ENCODE peak calls at places on chromosomes 2 and 18, in five cellular contexts. C, I, W, E and M are unnamed samples. For H3K27me3, the result is how much of the 10 kb centered on the place peaks cover.

GRCh38 chr2:216039918-216040317 is 26.6 kb upstream of the MREG start:
- DNase-seq in C (no peak), I (no peak), W (no peak), E (no peak), M (no peak)

GRCh38 chr2:161613161-161613560 is 11.1 kb upstream of the SLC4A10 start:
- DNase-seq in C (no peak), I (no peak), W (no peak), E (no peak), M (no peak)

GRCh38 chr2:120912101-120912985 is 176.7 kb downstream of the GLI2 start:
- DNase-seq in C (no peak), I (no peak), W (no peak), E (peak), M (no peak)

GRCh38 chr2:42457011-42457410 is 36.8 kb downstream of the KCNG3 start:
- DNase-seq in C (no peak), I (no peak), W (no peak), E (no peak), M (no peak)

GRCh38 chr2:217707116-217707742 is 295.6 kb downstream of the TNS1 start:
- DNase-seq in C (no peak), I (no peak), W (no peak), E (peak), M (no peak)

GRCh38 chr18:49172246-49172645 is 221.5 kb upstream of the SMAD7 start:
- DNase-seq in C (no peak), I (no peak), W (no peak), E (no peak), M (no peak)

GRCh38 chr18:57660961-57661360 is 39.3 kb upstream of the NARS1 start:
- DNase-seq in C (peak), I (no peak), W (no peak), E (peak), M (no peak)

GRCh38 chr2:229133155-229133772 is 137.8 kb downstream of the PID1 start:
- DNase-seq in C (peak), I (peak), W (peak), E (peak), M (no peak)

GRCh38 chr18:33596178-33596854 is 18.3 kb downstream of the ASXL3 start:
- DNase-seq in C (no peak), I (peak), W (no peak), E (peak), M (no peak)

GRCh38 chr2:12116228-12116750 is 369.9 kb downstream of the LPIN1 start:
- DNase-seq in C (no peak), I (no peak), W (no peak), E (no peak), M (peak)

GRCh38 chr2:162153608-162154224 is 1.7 kb upstream of the GCG start:
- DNase-seq in C (peak), I (peak), W (peak), E (peak), M (peak)

GRCh38 chr18:41993151-41993550 is 38.1 kb downstream of the PIK3C3 start:
- DNase-seq in C (no peak), I (no peak), W (no peak), E (no peak), M (no peak)

GRCh38 chr18:51654441-51655326 is 457.2 kb upstream of the MEX3C start:
- DNase-seq in C (no peak), I (no peak), W (no peak), E (no peak), M (peak)

GRCh38 chr2:628651-629050 is 48.6 kb downstream of the TMEM18 start:
- DNase-seq in C (no peak), I (no peak), W (no peak), E (no peak), M (no peak)

GRCh38 chr2:216872624-216873023 is 12.8 kb upstream of the TNP1 start:
- DNase-seq in C (no peak), I (no peak), W (no peak), E (no peak), M (no peak)

GRCh38 chr18:32753656-32754221 is 19.1 kb downstream of the KLHL14 start:
- DNase-seq in C (no peak), I (no peak), W (no peak), E (no peak), M (no peak)

GRCh38 chr2:218322756-218323525 is 30.6 kb upstream of the TMBIM1 start:
- DNase-seq in C (peak), I (no peak), W (peak), E (peak), M (peak)

GRCh38 chr2:214019229-214019972 is 391.5 kb upstream of the VWC2L start:
- DNase-seq in C (peak), I (peak), W (peak), E (peak), M (no peak)

GRCh38 chr2:28163028-28163427 is 229.6 kb upstream of the FOSL2 start:
- DNase-seq in C (no peak), I (no peak), W (no peak), E (no peak), M (no peak)

GRCh38 chr2:86360781-86361180 is 23.4 kb upstream of the REEP1 start:
- DNase-seq in C (no peak), I (no peak), W (no peak), E (no peak), M (no peak)

GRCh38 chr18:3269241-3269640 is 7.3 kb downstream of the MYL12B start:
- DNase-seq in C (no peak), I (no peak), W (no peak), E (no peak), M (no peak)

GRCh38 chr2:30577151-30577550 is 130.1 kb downstream of the LCLAT1 start:
- DNase-seq in C (no peak), I (no peak), W (no peak), E (no peak), M (no peak)

GRCh38 chr2:214800180-214800579 is 9.3 kb downstream of the BARD1 start:
- DNase-seq in C (no peak), I (no peak), W (no peak), E (no peak), M (no peak)

GRCh38 chr2:190136259-190136658 is 73.7 kb upstream of the MSTN start:
- DNase-seq in C (no peak), I (no peak), W (no peak), E (no peak), M (no peak)

GRCh38 chr2:103169856-103170255 is 408.0 kb downstream of the TMEM182 start:
- DNase-seq in C (no peak), I (no peak), W (no peak), E (no peak), M (no peak)

GRCh38 chr2:133651861-133652260 is 83.6 kb upstream of the NCKAP5 start:
- DNase-seq in C (no peak), I (no peak), W (no peak), E (no peak), M (no peak)

GRCh38 chr2:11775384-11775783 is 29.0 kb downstream of the LPIN1 start:
- DNase-seq in C (no peak), I (no peak), W (no peak), E (peak), M (peak)

GRCh38 chr18:58221060-58221725 is 177.2 kb downstream of the NEDD4L start:
- DNase-seq in C (peak), I (peak), W (peak), E (peak), M (no peak)

GRCh38 chr2:134207589-134208209 is 46.2 kb upstream of the MGAT5 start:
- DNase-seq in C (peak), I (peak), W (peak), E (peak), M (no peak)

GRCh38 chr2:66581461-66582363 is 146.8 kb downstream of the MEIS1 start:
- DNase-seq in C (no peak), I (no peak), W (peak), E (peak), M (no peak)

GRCh38 chr2:221073650-221074049 is 498.5 kb downstream of the EPHA4 start:
- DNase-seq in C (no peak), I (no peak), W (no peak), E (no peak), M (no peak)

GRCh38 chr18:11999431-11999830 is 18.1 kb downstream of the IMPA2 start:
- DNase-seq in C (no peak), I (no peak), W (peak), E (no peak), M (no peak)

DNA sequence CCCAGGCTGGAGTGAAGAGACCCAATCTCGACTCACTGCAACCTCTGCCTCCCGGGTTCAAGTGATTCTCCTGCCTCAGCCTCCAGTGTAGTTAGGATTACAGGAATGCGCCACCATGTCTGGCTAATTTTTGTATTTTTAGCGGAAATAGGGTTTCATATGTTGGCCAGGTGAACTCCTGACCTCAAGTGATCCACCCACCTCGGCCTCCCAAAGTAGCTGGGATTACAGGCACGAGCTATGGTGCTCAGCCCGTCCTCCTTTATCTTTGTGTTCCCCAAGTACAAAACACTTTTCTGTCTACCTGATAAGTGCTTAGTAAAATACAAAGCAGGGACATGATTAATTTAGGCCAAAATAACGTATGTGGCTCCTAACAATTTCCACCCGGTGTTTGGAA is 91.2 kb upstream of the STK17B start:
- DNase-seq in C (no peak), I (no peak), W (no peak), E (no peak), M (no peak)
- H3K4me3 ChIP-seq in C (no peak), I (no peak), W (no peak), E (no peak), M (no peak)

DNA sequence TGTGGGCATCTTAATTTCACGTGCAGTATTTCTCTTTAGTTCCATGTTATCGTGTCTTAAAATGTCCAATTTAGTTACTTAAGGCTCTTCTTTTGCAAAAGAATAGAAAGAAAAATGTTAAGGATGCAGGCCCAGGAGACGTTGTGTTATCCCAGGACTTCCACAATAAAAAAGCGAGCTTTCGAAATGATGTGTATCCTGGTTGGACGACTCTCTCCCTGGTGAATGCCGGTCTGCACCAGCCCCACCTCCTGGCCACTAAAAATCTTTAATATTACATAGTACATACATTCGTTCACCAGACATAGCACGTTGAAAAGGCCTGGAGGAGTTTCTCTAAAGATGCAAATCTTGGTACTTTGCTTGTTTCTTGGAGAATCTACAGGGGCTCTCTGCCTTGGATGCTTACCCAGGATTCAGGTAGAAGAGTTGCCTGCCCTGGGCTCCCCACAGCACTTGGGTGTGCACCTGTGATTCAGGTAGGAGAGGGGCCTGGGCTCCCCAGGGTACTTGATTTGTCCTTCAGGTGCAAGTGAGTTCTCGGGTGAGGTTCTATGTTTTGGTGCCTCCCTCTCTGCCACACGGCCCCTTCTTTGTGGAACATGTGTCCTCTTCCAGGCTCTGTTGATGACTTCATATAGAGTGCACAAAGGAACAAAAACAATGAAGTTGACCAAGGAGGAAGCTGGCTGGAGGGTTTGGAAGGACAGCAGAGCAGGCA is 26.6 kb downstream of the TWIST2 start:
- DNase-seq in C (no peak), I (no peak), W (no peak), E (no peak), M (no peak)
- TF ChIP-seq CTCF in C (peak), I (no peak), W (no peak), E (peak), M (no peak)

DNA sequence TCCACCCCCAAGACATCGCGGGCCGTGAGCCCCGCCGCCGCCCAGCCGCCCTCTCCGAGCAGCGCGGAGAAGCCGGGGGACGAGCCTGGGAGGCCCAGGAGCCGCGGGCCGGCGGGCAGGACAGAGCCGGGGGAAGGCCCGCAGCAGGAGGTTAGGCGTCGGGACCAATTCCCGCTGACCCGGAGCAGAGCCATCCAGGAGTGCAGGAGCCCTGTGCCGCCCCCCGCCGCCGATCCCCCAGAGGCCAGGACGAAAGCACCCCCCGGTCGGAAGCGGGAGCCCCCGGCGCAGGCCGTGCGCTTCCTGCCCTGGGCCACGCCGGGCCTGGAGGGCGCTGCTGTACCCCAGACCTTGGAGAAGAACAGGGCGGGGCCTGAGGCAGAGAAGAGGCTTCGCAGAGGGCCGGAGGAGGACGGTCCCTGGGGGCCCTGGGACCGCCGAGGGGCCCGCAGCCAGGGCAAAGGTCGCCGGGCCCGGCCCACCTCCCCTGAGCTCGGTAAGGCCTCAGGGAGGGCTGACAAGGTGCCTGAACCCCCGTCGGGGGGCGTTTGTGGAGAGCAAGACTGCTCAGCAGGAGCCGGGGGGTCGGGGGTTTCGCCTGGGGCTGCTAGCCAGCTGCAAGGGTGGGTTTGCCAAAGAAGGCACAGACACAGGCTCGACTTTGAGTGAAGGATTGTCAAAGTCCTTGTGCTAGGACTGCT is 14.3 kb downstream of the SPEG start:
- DNase-seq in C (no peak), I (no peak), W (no peak), E (no peak), M (no peak)
- H3K27me3 ChIP-seq in C (under half), I (under half), W (under half), E (under half), M (under half)

GRCh38 chr2:3102915-3103569 is 274.6 kb downstream of the EIPR1 start:
- DNase-seq in C (no peak), I (no peak), W (no peak), E (no peak), M (no peak)
- H3K4me3 ChIP-seq in C (no peak), I (no peak), W (no peak), E (no peak), M (no peak)

GRCh38 chr2:5740073-5740472 is 47.9 kb downstream of the SOX11 start:
- DNase-seq in C (no peak), I (no peak), W (no peak), E (no peak), M (no peak)

GRCh38 chr2:5730386-5730785 is 38.2 kb downstream of the SOX11 start:
- DNase-seq in C (no peak), I (no peak), W (no peak), E (no peak), M (no peak)

GRCh38 chr2:5729426-5729825 is 37.2 kb downstream of the SOX11 start:
- DNase-seq in C (no peak), I (no peak), W (no peak), E (no peak), M (no peak)

GRCh38 chr2:5740853-5741252 is 48.7 kb downstream of the SOX11 start:
- DNase-seq in C (no peak), I (no peak), W (no peak), E (peak), M (no peak)

DNA sequence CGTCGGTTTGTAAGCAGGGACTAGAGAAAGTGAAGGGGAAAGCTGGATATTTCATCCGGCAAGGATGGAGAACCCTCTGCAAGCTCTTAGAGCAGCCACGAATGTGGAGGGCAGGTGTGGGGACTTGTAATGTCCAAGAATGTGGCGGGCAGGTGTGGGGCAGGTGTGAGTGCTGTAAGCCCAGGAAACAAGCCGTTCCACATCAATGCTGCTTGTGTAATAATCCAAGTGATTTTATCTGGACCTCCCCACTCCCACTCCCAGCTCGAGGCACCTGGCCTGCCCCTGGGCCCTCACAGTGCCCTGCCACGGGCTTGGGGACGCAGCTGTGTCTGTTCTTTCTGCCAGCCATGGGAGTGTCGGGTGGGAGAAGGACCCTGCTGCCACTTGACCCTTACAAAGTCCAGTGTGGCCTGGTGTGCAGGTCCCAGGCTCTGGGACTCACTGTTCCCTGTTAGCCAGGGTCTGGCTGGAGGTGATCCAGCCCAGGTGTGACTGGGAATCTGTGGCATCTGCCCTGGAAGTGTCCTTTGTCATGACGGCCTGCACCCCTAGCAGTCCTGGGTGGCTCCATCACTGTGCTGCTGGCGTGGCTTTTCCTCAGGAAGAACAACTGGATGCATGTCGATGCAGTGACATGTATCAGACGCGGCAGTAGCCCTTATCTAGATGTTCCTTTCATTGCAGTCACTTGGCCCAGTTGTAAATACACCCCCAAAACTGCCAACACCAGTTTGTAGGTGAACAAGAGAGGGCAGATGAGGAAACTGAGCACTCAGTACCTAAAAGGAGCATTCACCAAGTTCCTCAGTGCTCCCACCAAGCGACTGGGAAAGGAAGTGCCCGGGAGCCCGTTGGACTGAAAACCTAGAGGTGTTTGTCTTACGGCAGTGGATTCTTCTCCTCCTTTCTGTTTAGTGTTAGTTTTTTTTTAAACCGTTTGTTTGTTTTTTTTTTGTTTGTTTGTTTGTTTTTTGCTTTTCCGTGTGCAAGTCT is 43.0 kb downstream of the SOX11 start:
- DNase-seq in C (no peak), I (no peak), W (no peak), E (no peak), M (no peak)
- TF ChIP-seq CTCF in C (no peak), I (peak), W (no peak), E (no peak), M (no peak)